ENCODE peak calls at places on chromosomes 12 and 14, in four cellular contexts. M, V, Y and Z are unnamed samples.
A peak's percentile ranks its signal among the peaks of the same experiment; 100 is the strongest.

GRCh38 chr14:74400328-74400727 is 25.7 kb downstream of the SYNDIG1L start:
- DNase-seq in Y (peak; percentile 4), V (no peak), M (no peak), Z (no peak)

GRCh38 chr14:73521229-73521628 is 15.7 kb upstream of the ACOT1 start:
- DNase-seq in M (no peak), V (no peak), Y (no peak), Z (no peak)

GRCh38 chr12:51342416-51342815 is 4.1 kb downstream of the CELA1 start:
- DNase-seq in V (no peak), M (no peak), Y (no peak), Z (no peak)

GRCh38 chr12:9908350-9908749 is 23.8 kb downstream of the CLEC2A start:
- DNase-seq in V (no peak), M (no peak), Y (no peak), Z (no peak)

GRCh38 chr14:24115451-24116110 is 832 bp upstream of the NRL start:
- DNase-seq in Y (no peak), M (no peak), V (no peak), Z (no peak)

GRCh38 chr14:77882631-77883030 is 82.7 kb downstream of the ADCK1 start:
- DNase-seq in M (no peak), V (no peak), Y (no peak), Z (no peak)

GRCh38 chr14:59417301-59417700 is 47.9 kb downstream of the GPR135 start:
- DNase-seq in M (no peak), Y (no peak), V (no peak), Z (no peak)

GRCh38 chr12:40152783-40153383 is 47.0 kb upstream of the SLC2A13 start:
- DNase-seq in V (peak; percentile 56), Y (peak; percentile 24), M (peak; percentile 20), Z (no peak)

GRCh38 chr14:105313381-105314286 is 914 bp upstream of the PACS2 start:
- DNase-seq in V (peak; percentile 27), M (no peak), Y (no peak), Z (no peak)

GRCh38 chr14:22824711-22825359 is 4.9 kb upstream of the MRPL52 start:
- DNase-seq in V (peak; percentile 90), M (peak; percentile 85), Y (peak; percentile 53), Z (no peak)

GRCh38 chr12:107912421-107913004 is 138.0 kb downstream of the ASCL4 start:
- DNase-seq in V (peak; percentile 84), M (no peak), Y (peak; percentile 28), Z (no peak)

GRCh38 chr14:101405931-101406330 is 155.4 kb upstream of the DIO3 start:
- DNase-seq in V (no peak), M (no peak), Y (no peak), Z (no peak)

GRCh38 chr12:101186291-101186690 is 23.7 kb downstream of the SLC5A8 start:
- DNase-seq in M (no peak), Y (no peak), V (no peak), Z (no peak)

GRCh38 chr12:47935196-47935595 is 28.2 kb upstream of the TMEM106C start:
- DNase-seq in M (peak; percentile 33), Y (no peak), V (no peak), Z (no peak)

GRCh38 chr12:123271182-123271491 is 519 bp downstream of the CDK2AP1 start:
- DNase-seq in V (peak; percentile 82), Y (no peak), M (peak; percentile 31), Z (peak; percentile 80)

GRCh38 chr12:52604859-52605258 is 3.6 kb upstream of the KRT72 start:
- DNase-seq in V (peak; percentile 20), M (no peak), Y (no peak), Z (no peak)

GRCh38 chr12:93154753-93155475 is 222.8 kb upstream of the NUDT4 start:
- DNase-seq in M (no peak), Y (no peak), V (no peak), Z (no peak)

GRCh38 chr12:93514853-93515252 is 47.5 kb downstream of the MRPL42 start:
- DNase-seq in Y (no peak), M (no peak), V (no peak), Z (no peak)

GRCh38 chr12:110252716-110253115 is 28.3 kb upstream of the ATP2A2 start:
- DNase-seq in Y (no peak), M (no peak), V (no peak), Z (no peak)

GRCh38 chr12:93135286-93136239 is 206.5 kb upstream of the EEA1 start:
- DNase-seq in Y (no peak), V (no peak), M (peak; percentile 91), Z (no peak)

GRCh38 chr12:47819902-47820630 is at the start of gene HDAC7:
- DNase-seq in V (peak; percentile 94), Y (peak; percentile 24), M (peak; percentile 62), Z (no peak)

GRCh38 chr12:112961074-112961473 is 17.2 kb upstream of the OAS2 start:
- DNase-seq in V (no peak), M (no peak), Y (no peak), Z (no peak)

GRCh38 chr14:73232984-73233383 is 4.3 kb upstream of the PAPLN start:
- DNase-seq in V (peak; percentile 20), M (no peak), Y (no peak), Z (no peak)

DNA sequence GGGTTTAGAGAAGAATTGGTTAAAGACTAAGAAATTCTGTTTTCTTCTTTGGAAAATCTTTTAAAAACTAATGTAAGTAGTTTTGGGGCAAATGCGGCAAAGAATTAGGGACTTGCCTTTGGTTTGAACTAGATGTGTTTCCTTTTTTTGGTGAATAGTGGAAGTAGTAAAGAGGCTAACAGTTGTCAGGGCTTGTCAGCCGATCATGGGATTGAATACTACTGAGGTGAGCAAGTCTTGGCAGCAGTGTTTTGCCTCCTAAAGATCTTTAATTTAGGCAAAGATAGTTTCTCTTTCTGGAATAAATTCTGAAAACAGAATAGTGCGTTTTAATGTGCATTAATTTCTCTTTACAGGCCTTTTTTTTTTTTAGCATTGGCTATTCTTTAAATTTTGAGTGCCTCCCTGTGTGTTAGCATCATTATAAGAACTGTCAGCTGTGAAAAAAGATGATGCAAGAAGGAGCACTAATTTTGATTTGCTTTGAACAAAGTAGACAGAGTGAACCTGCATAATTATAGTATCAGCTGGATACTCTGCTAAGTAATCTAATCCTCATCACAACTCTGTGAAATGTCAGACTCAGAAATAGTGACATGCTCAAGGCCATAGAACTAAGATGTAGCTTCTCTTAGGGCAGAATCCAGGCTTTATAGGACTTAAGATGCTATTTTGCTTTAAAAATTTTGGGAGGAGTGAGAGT is 31.7 kb downstream of the FBXO34 start:
- DNase-seq in V (no peak), M (no peak), Y (no peak), Z (no peak)
- H3K79me2 ChIP-seq in V (peaks cover 61% of the 10 kb centered on the region), M (peaks cover 35% of the 10 kb centered on the region), Y (peaks cover 88% of the 10 kb centered on the region), Z (no peaks in the 10 kb centered on the region)

DNA sequence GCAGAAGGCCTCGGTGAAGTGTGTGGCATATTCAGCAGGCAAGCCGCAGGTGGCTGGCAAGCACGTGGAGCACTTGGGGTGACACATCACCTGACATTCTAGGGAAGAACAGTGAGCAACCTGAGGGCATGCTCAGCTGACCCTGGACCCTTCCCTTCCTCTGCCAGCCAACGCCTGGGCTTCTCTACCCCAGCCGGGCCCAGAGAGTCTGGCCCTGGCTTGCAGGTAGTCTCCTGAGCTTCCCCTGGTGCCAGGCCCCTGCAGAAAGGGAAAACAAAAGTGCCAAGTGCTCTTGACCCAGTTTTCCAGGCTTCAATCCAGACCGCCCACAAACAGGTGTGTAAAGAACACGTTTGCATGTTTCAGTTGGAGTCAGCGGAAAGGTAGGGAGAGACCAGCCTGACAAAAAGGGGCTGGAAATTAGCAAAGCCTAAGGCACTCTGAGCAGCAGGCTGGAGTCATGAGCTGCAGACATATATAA is 45.7 kb downstream of the PRKAB1 start:
- DNase-seq in V (no peak), M (no peak), Y (no peak), Z (no peak)
- TF ChIP-seq ATF3 in V (no peak), M (no peak), Y (no peak), Z (no peak)

GRCh38 chr12:132497514-132498405 is 7.8 kb downstream of the FBRSL1 start:
- DNase-seq in M (no peak), V (no peak), Y (no peak), Z (no peak)
- H3K79me2 ChIP-seq in M (peaks cover 95% of the 10 kb centered on the region), V (peaks cover 99% of the 10 kb centered on the region), Y (peaks cover 98% of the 10 kb centered on the region), Z (peaks cover 79% of the 10 kb centered on the region)

GRCh38 chr12:97752129-97752528 is 289.5 kb downstream of the RMST start:
- DNase-seq in M (no peak), Y (no peak), V (no peak), Z (no peak)
- TF ChIP-seq ATF3 in M (no peak), Y (no peak), V (no peak), Z (no peak)

DNA sequence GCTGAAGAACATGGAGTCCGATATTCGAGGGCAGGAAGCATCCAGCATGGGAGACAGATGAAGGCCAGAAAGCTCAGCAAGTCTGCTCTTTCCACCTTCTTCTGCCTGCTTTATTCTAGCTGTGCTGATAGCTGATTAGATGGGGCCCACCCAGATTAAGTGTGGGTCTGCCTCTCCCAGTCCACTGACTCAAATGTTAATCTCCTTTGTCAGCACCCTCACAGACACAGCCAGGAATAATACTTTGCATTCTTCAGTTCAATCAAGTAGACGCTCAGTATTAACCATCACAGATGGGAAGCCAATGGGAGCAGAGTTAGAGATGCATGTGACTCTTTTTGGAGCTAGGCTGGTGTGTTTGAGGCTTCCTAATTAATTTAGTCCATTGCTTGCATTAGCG is 17.0 kb downstream of the C12orf75 start:
- DNase-seq in Y (no peak), V (no peak), M (no peak), Z (no peak)
- H3K79me2 ChIP-seq in Y (no peaks in the 10 kb centered on the region), V (no peaks in the 10 kb centered on the region), M (no peaks in the 10 kb centered on the region), Z (no peaks in the 10 kb centered on the region)

GRCh38 chr14:91139776-91140175 is 25.9 kb downstream of the DGLUCY start:
- DNase-seq in Y (no peak), M (no peak), V (no peak), Z (no peak)

GRCh38 chr14:91135039-91135438 is 21.2 kb downstream of the DGLUCY start:
- DNase-seq in V (no peak), M (no peak), Y (no peak), Z (no peak)

GRCh38 chr14:91142214-91142668 is 28.4 kb downstream of the DGLUCY start:
- DNase-seq in Y (no peak), M (no peak), V (no peak), Z (no peak)

GRCh38 chr14:91140672-91141071 is 26.8 kb downstream of the DGLUCY start:
- DNase-seq in V (no peak), Y (peak; percentile 41), M (peak; percentile 55), Z (no peak)

DNA sequence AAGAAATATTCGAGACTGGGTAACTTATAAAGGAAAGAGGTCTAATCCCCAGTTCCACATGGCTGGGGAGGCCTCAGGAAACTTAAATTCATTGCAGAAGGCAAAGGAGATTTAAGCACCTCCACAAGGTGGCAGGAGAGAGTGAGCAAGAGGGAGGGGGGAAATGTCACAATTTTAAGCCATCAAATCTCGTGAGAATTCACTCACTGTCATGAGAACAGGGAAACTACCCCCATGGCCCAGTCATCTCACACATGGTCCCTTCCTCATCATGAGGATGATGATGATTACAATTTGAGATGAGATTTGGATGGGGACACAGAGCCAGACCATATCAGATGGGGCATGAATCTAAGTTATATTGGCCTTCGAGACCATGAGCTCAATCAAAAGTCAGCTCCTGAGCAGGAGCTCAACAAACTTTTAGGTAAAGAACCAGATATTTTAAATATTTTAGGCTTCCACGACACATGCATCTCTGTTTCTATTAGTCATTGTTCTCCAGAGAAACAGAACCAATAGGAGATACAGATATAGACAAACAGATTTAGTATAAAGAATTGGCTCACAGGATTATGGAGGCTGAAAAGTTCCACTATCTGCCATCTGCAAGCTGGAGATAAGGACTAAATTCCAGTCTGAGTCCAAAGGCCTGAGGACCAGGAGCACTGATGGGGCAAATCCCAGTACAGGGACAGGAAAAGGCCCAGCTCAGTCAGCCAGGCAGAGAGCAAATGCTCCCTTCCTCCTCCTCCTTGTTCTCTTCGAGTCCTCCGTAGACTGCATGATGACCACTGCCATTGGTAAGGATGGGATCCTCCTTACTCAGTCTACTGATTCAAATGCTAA is 24.9 kb downstream of the DGLUCY start:
- DNase-seq in M (peak; percentile 40), Y (no peak), V (peak; percentile 73), Z (no peak)
- TF ChIP-seq ATF3 in M (no peak), Y (no peak), V (no peak), Z (no peak)